ENCODE peak calls at places on chromosome 22, in ten cellular contexts. N is activated naive CD8-positive, alpha-beta T cell treated with anti-CD3 and anti-CD28 coated beads, Interleukin-2, amount 10 ng/mL, durations not matched to agents 7 days and 5 days; B is GM23248; V is NCI-H774; A is stimulated activated CD4-positive, alpha-beta T cell treated with anti-CD3 and anti-CD28 coated beads, Interleukin-4, amount 100 ng/mL, for 24 hours; R is M059J; T is esophagus squamous epithelium; K is anterior cingulate cortex; Y is B cell; P is lower leg skin. E is an unnamed sample.

GRCh38 chr22:28075260-28075981 is 156.4 kb upstream of the PITPNB start:
- DNase-seq in N (no peak), K (no peak), V (no peak), R (peak), B (peak), P (peak), T (no peak), Y (no peak), A (no peak), E (no peak)

GRCh38 chr22:23110190-23110921 is 31.4 kb downstream of the RSPH14 start:
- DNase-seq in R (peak), Y (no peak), N (no peak), T (no peak), V (peak), B (no peak), A (no peak), K (peak), P (no peak), E (no peak)

GRCh38 chr22:38706101-38706884 is 549 bp downstream of the GTPBP1 start:
- DNase-seq in T (peak), Y (peak), N (peak), V (no peak), B (peak), R (peak), K (no peak), A (peak), P (peak), E (no peak)

GRCh38 chr22:28771195-28771791 is 1.2 kb upstream of the CCDC117 start:
- DNase-seq in Y (no peak), B (no peak), R (peak), A (no peak), K (no peak), T (no peak), P (no peak), V (peak), N (no peak), E (no peak)

GRCh38 chr22:37177221-37177620 is 10.8 kb downstream of the C1QTNF6 start:
- DNase-seq in A (no peak), V (no peak), K (no peak), Y (peak), R (no peak), P (no peak), N (peak), T (no peak), B (no peak), E (no peak)

GRCh38 chr22:35330258-35330861 is 30.7 kb downstream of the TOM1 start:
- DNase-seq in P (peak), R (no peak), V (no peak), A (peak), Y (no peak), K (no peak), B (peak), N (peak), T (no peak), E (peak)

GRCh38 chr22:49693848-49694247 is 133.8 kb downstream of the BRD1 start:
- DNase-seq in P (no peak), R (no peak), A (no peak), Y (no peak), B (no peak), K (no peak), T (no peak), N (no peak), V (no peak), E (no peak)

GRCh38 chr22:19520007-19520406 is 4.2 kb downstream of the CLDN5 start:
- DNase-seq in B (no peak), T (no peak), V (no peak), A (no peak), R (no peak), K (no peak), P (no peak), Y (no peak), N (no peak), E (no peak)

GRCh38 chr22:22753526-22754267 is 109.3 kb downstream of the GGTLC2 start:
- DNase-seq in R (peak), N (peak), Y (peak), A (peak), V (peak), K (no peak), B (peak), P (no peak), T (no peak), E (no peak)

GRCh38 chr22:39985383-39986045 is 9.2 kb upstream of the FAM83F start:
- DNase-seq in K (no peak), N (no peak), R (no peak), V (no peak), A (no peak), T (no peak), Y (no peak), B (no peak), P (peak), E (no peak)

GRCh38 chr22:27724181-27724580 is 77.4 kb downstream of the MN1 start:
- DNase-seq in Y (no peak), T (no peak), V (no peak), A (no peak), P (no peak), B (peak), R (peak), N (no peak), K (no peak), E (no peak)

GRCh38 chr22:44225812-44226211 is 45.1 kb downstream of the PARVG start:
- DNase-seq in T (no peak), Y (no peak), V (no peak), N (no peak), B (no peak), R (no peak), K (no peak), P (no peak), A (no peak), E (no peak)

GRCh38 chr22:27637604-27638003 is 164.0 kb downstream of the MN1 start:
- DNase-seq in R (peak), N (no peak), Y (no peak), T (no peak), K (no peak), P (no peak), B (peak), A (no peak), V (no peak), E (no peak)

GRCh38 chr22:48700566-48701295 is 1126.9 kb downstream of the BRD1 start:
- DNase-seq in N (no peak), Y (no peak), K (peak), A (no peak), R (no peak), P (no peak), V (no peak), B (no peak), T (no peak), E (no peak)

GRCh38 chr22:17597217-17597616 is 31.3 kb downstream of the ATP6V1E1 start:
- DNase-seq in V (no peak), A (no peak), R (no peak), T (no peak), B (peak), P (no peak), N (no peak), Y (no peak), K (no peak), E (no peak)

GRCh38 chr22:26287382-26288228 is 118.3 kb downstream of the SEZ6L start:
- DNase-seq in V (no peak), B (no peak), K (no peak), A (no peak), P (no peak), R (no peak), T (no peak), N (no peak), Y (no peak), E (no peak)

GRCh38 chr22:45334068-45334467 is 24.3 kb downstream of the FAM118A start:
- DNase-seq in K (no peak), R (no peak), N (no peak), Y (no peak), A (no peak), V (no peak), P (no peak), B (peak), T (no peak), E (no peak)

GRCh38 chr22:39300198-39300830 is 19.1 kb downstream of the RPL3 start:
- DNase-seq in B (peak), T (no peak), Y (no peak), K (peak), A (no peak), V (no peak), P (peak), R (peak), N (no peak), E (no peak)

GRCh38 chr22:21443057-21443734 is 24.0 kb upstream of the TMEM191C start:
- DNase-seq in K (no peak), N (no peak), V (no peak), Y (no peak), T (no peak), A (no peak), P (peak), B (no peak), R (no peak), E (no peak)

GRCh38 chr22:35102663-35103062 is 36.7 kb downstream of the ISX start:
- DNase-seq in N (no peak), P (no peak), R (peak), V (no peak), B (peak), A (no peak), T (no peak), K (no peak), Y (no peak), E (no peak)

GRCh38 chr22:19431641-19432091 is at the start of gene HIRA:
- DNase-seq in K (peak), Y (peak), A (peak), R (peak), N (peak), V (peak), B (peak), P (peak), T (no peak), E (no peak)

GRCh38 chr22:32998373-32998772 is 59.8 kb downstream of the SYN3 start:
- DNase-seq in B (no peak), T (no peak), R (no peak), N (no peak), V (no peak), P (no peak), A (no peak), K (no peak), Y (no peak), E (no peak)

GRCh38 chr22:36921309-36922096 is 8.1 kb downstream of the CSF2RB start:
- DNase-seq in V (no peak), P (no peak), K (no peak), B (no peak), Y (peak), N (no peak), A (no peak), T (no peak), R (no peak), E (no peak)

GRCh38 chr22:29157759-29158535 is 47.7 kb upstream of the EMID1 start:
- DNase-seq in T (no peak), Y (no peak), K (no peak), A (no peak), B (no peak), N (no peak), V (no peak), P (no peak), R (peak), E (no peak)

GRCh38 chr22:37314315-37315046 is 32.2 kb downstream of the CYTH4 start:
- DNase-seq in P (no peak), B (no peak), N (no peak), R (peak), T (no peak), V (no peak), A (peak), K (no peak), Y (peak), E (no peak)

GRCh38 chr22:36315325-36315724 is 62.4 kb downstream of the APOL1 start:
- DNase-seq in Y (no peak), A (no peak), T (no peak), K (no peak), B (no peak), R (no peak), N (no peak), P (no peak), V (no peak), E (no peak)

GRCh38 chr22:24125942-24126341 is 55.3 kb upstream of the SUSD2 start:
- DNase-seq in B (no peak), K (no peak), N (no peak), A (no peak), T (no peak), V (no peak), P (no peak), R (no peak), Y (no peak), E (no peak)

GRCh38 chr22:30217698-30218565 is 28.6 kb downstream of the LIF start:
- DNase-seq in P (no peak), A (no peak), N (no peak), R (peak), T (no peak), V (no peak), B (peak), Y (no peak), K (peak), E (no peak)

GRCh38 chr22:28027453-28028448 is 108.7 kb upstream of the PITPNB start:
- DNase-seq in K (no peak), V (no peak), N (no peak), A (no peak), T (no peak), Y (no peak), P (no peak), R (no peak), B (no peak), E (no peak)